ENCODE peak calls at places on chromosomes 16 and 17, in eight cellular contexts. One of them, this sample, is unnamed.

GRCh38 chr17:36120221-36120620 is 16.6 kb downstream of the CCL4 start:
- DNase-seq in SK-N-SH: no peak
- DNase-seq in A549: no peak
- DNase-seq in K562: no peak
- DNase-seq in WTC11: no peak
- DNase-seq in HepG2: no peak
- DNase-seq in H1: no peak
- DNase-seq in HCT116: no peak
- DNase-seq in this sample: no peak

GRCh38 chr17:80921159-80921558 is 70.5 kb upstream of the CHMP6 start:
- DNase-seq in SK-N-SH: no peak
- DNase-seq in A549: no peak
- DNase-seq in K562: no peak
- DNase-seq in WTC11: no peak
- DNase-seq in HepG2: no peak
- DNase-seq in H1: no peak
- DNase-seq in HCT116: no peak
- DNase-seq in this sample: no peak

GRCh38 chr17:58373003-58373402 is 21.0 kb upstream of the SUPT4H1 start:
- DNase-seq in SK-N-SH: no peak
- DNase-seq in A549: no peak
- DNase-seq in K562: no peak
- DNase-seq in WTC11: no peak
- DNase-seq in HepG2: no peak
- DNase-seq in H1: no peak
- DNase-seq in HCT116: no peak
- DNase-seq in this sample: no peak

GRCh38 chr17:1474402-1475189 is 17.9 kb downstream of the MYO1C start:
- DNase-seq in SK-N-SH: no peak
- DNase-seq in A549: no peak
- DNase-seq in K562: no peak
- DNase-seq in WTC11: no peak
- DNase-seq in HepG2: no peak
- DNase-seq in H1: no peak
- DNase-seq in HCT116: no peak
- DNase-seq in this sample: no peak

GRCh38 chr17:75614006-75614405 is 19.2 kb upstream of the SMIM5 start:
- DNase-seq in SK-N-SH: peak; percentile 78
- DNase-seq in A549: peak; percentile 44
- DNase-seq in K562: peak; percentile 71
- DNase-seq in WTC11: peak; percentile 65
- DNase-seq in HepG2: no peak
- DNase-seq in H1: no peak
- DNase-seq in HCT116: no peak
- DNase-seq in this sample: no peak

GRCh38 chr16:21166561-21166961 is 8.1 kb downstream of the LDAF1 start:
- DNase-seq in SK-N-SH: no peak
- DNase-seq in A549: no peak
- DNase-seq in K562: no peak
- DNase-seq in WTC11: no peak
- DNase-seq in HepG2: no peak
- DNase-seq in H1: no peak
- DNase-seq in HCT116: no peak
- DNase-seq in this sample: peak; percentile 27

GRCh38 chr16:54286330-54287017 is at the start of gene IRX3:
- DNase-seq in SK-N-SH: peak; percentile 95
- DNase-seq in A549: peak; percentile 87
- DNase-seq in K562: no peak
- DNase-seq in WTC11: peak; percentile 88
- DNase-seq in HepG2: peak; percentile 91
- DNase-seq in H1: peak; percentile 66
- DNase-seq in HCT116: peak; percentile 66
- DNase-seq in this sample: peak; percentile 99

GRCh38 chr17:27562777-27563455 is 68.1 kb upstream of the LGALS9 start:
- DNase-seq in SK-N-SH: no peak
- DNase-seq in A549: peak; percentile 48
- DNase-seq in K562: no peak
- DNase-seq in WTC11: no peak
- DNase-seq in HepG2: no peak
- DNase-seq in H1: no peak
- DNase-seq in HCT116: no peak
- DNase-seq in this sample: no peak

GRCh38 chr16:87836346-87836843 is 32.9 kb downstream of the SLC7A5 start:
- DNase-seq in SK-N-SH: no peak
- DNase-seq in A549: no peak
- DNase-seq in K562: no peak
- DNase-seq in WTC11: no peak
- DNase-seq in HepG2: no peak
- DNase-seq in H1: no peak
- DNase-seq in HCT116: no peak
- DNase-seq in this sample: no peak

GRCh38 chr16:81029930-81030604 is 5.6 kb upstream of the ATMIN start:
- DNase-seq in SK-N-SH: no peak
- DNase-seq in A549: no peak
- DNase-seq in K562: no peak
- DNase-seq in WTC11: no peak
- DNase-seq in HepG2: no peak
- DNase-seq in H1: no peak
- DNase-seq in HCT116: no peak
- DNase-seq in this sample: no peak

GRCh38 chr16:19138601-19139000 is 24.8 kb downstream of the ITPRIPL2 start:
- DNase-seq in SK-N-SH: peak; percentile 58
- DNase-seq in A549: peak; percentile 84
- DNase-seq in K562: no peak
- DNase-seq in WTC11: no peak
- DNase-seq in HepG2: no peak
- DNase-seq in H1: no peak
- DNase-seq in HCT116: no peak
- DNase-seq in this sample: no peak

GRCh38 chr17:42971589-42971988 is 7.3 kb upstream of the AARSD1 start:
- DNase-seq in SK-N-SH: no peak
- DNase-seq in A549: no peak
- DNase-seq in K562: no peak
- DNase-seq in WTC11: no peak
- DNase-seq in HepG2: no peak
- DNase-seq in H1: no peak
- DNase-seq in HCT116: no peak
- DNase-seq in this sample: no peak

GRCh38 chr17:43599835-43600234 is 53.7 kb upstream of the ETV4 start:
- DNase-seq in SK-N-SH: no peak
- DNase-seq in A549: peak; percentile 52
- DNase-seq in K562: no peak
- DNase-seq in WTC11: no peak
- DNase-seq in HepG2: no peak
- DNase-seq in H1: no peak
- DNase-seq in HCT116: no peak
- DNase-seq in this sample: peak; percentile 45

GRCh38 chr17:1229354-1229890 is 40.8 kb upstream of the BHLHA9 start:
- DNase-seq in SK-N-SH: peak; percentile 75
- DNase-seq in A549: no peak
- DNase-seq in K562: peak; percentile 53
- DNase-seq in WTC11: peak; percentile 31
- DNase-seq in HepG2: no peak
- DNase-seq in H1: no peak
- DNase-seq in HCT116: no peak
- DNase-seq in this sample: peak; percentile 89

GRCh38 chr16:64711026-64711425 is 410.8 kb downstream of the CDH11 start:
- DNase-seq in SK-N-SH: no peak
- DNase-seq in A549: no peak
- DNase-seq in K562: no peak
- DNase-seq in WTC11: no peak
- DNase-seq in HepG2: no peak
- DNase-seq in H1: no peak
- DNase-seq in HCT116: no peak
- DNase-seq in this sample: no peak

GRCh38 chr16:68367034-68367433 is 56.2 kb downstream of the PRMT7 start:
- DNase-seq in SK-N-SH: peak; percentile 74
- DNase-seq in A549: peak; percentile 52
- DNase-seq in K562: peak; percentile 68
- DNase-seq in WTC11: peak; percentile 75
- DNase-seq in HepG2: peak; percentile 53
- DNase-seq in H1: no peak
- DNase-seq in HCT116: peak; percentile 16
- DNase-seq in this sample: peak; percentile 87

DNA sequence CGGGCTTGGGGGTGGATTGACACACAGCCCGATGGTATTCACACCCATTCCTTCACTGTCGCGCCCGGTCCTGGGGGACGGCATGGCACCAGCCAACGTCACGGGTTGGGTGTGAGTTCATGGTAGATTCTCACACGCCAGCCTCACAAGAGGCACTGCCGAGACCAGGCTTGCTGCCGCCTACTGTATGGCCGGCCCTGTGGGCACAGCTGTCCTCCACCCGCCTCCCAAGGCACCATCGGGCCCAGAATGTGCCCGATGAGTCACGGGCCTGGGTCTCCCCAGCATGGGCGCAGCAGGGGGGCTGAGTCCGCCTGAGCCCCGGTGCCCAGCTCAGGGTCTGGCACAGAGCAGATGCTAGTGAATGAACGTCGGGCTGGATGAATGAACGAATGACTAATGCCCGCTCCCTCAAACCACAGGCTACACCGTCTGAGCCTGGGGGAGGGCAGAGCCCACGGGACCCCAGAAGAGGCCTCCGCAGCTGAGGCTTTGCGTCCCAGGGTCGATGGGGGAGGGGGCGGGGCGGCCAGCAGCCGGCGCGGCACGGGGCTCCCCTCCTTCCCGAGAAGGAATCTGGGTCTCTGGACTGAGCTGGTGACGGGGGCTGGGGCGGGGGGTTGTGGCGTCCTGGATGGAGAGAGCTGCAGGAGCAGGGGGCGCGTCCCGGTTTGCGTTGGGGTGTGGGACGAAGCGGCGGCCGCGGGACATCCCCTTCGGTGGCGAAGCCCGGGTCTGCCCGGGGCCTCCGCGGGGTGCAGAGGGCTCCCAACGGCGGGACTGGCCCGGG is 829 bp downstream of the PITPNM3 start:
- DNase-seq in SK-N-SH: peak; percentile 60
- DNase-seq in A549: no peak
- DNase-seq in K562: no peak
- DNase-seq in WTC11: peak; percentile 71
- DNase-seq in HepG2: no peak
- DNase-seq in H1: no peak
- DNase-seq in HCT116: no peak
- DNase-seq in this sample: peak; percentile 43
- TF ChIP-seq MAX in SK-N-SH: no peak
- TF ChIP-seq MAX in A549: no peak
- TF ChIP-seq MAX in K562: no peak
- TF ChIP-seq MAX in WTC11: peak; percentile 22
- TF ChIP-seq MAX in HepG2: no peak
- TF ChIP-seq MAX in H1: peak; percentile 8
- TF ChIP-seq MAX in HCT116: no peak
- TF ChIP-seq MAX in this sample: no peak

GRCh38 chr16:4098496-4098895 is 17.7 kb downstream of the ADCY9 start:
- DNase-seq in SK-N-SH: no peak
- DNase-seq in A549: peak; percentile 67
- DNase-seq in K562: no peak
- DNase-seq in WTC11: no peak
- DNase-seq in HepG2: no peak
- DNase-seq in H1: no peak
- DNase-seq in HCT116: no peak
- DNase-seq in this sample: no peak

GRCh38 chr16:4103741-4104140 is 12.5 kb downstream of the ADCY9 start:
- DNase-seq in SK-N-SH: no peak
- DNase-seq in A549: no peak
- DNase-seq in K562: no peak
- DNase-seq in WTC11: no peak
- DNase-seq in HepG2: no peak
- DNase-seq in H1: no peak
- DNase-seq in HCT116: no peak
- DNase-seq in this sample: no peak

GRCh38 chr16:4105848-4106247 is 10.4 kb downstream of the ADCY9 start:
- DNase-seq in SK-N-SH: no peak
- DNase-seq in A549: no peak
- DNase-seq in K562: no peak
- DNase-seq in WTC11: no peak
- DNase-seq in HepG2: no peak
- DNase-seq in H1: no peak
- DNase-seq in HCT116: no peak
- DNase-seq in this sample: no peak

GRCh38 chr16:4097826-4098240 is 18.4 kb downstream of the ADCY9 start:
- DNase-seq in SK-N-SH: no peak
- DNase-seq in A549: peak; percentile 89
- DNase-seq in K562: no peak
- DNase-seq in WTC11: no peak
- DNase-seq in HepG2: no peak
- DNase-seq in H1: no peak
- DNase-seq in HCT116: no peak
- DNase-seq in this sample: no peak

GRCh38 chr16:4101421-4102275 is 14.6 kb downstream of the ADCY9 start:
- DNase-seq in SK-N-SH: no peak
- DNase-seq in A549: no peak
- DNase-seq in K562: no peak
- DNase-seq in WTC11: no peak
- DNase-seq in HepG2: no peak
- DNase-seq in H1: no peak
- DNase-seq in HCT116: no peak
- DNase-seq in this sample: no peak
- TF ChIP-seq MAX in SK-N-SH: no peak
- TF ChIP-seq MAX in A549: no peak
- TF ChIP-seq MAX in K562: no peak
- TF ChIP-seq MAX in WTC11: no peak
- TF ChIP-seq MAX in HepG2: no peak
- TF ChIP-seq MAX in H1: no peak
- TF ChIP-seq MAX in HCT116: no peak
- TF ChIP-seq MAX in this sample: no peak

DNA sequence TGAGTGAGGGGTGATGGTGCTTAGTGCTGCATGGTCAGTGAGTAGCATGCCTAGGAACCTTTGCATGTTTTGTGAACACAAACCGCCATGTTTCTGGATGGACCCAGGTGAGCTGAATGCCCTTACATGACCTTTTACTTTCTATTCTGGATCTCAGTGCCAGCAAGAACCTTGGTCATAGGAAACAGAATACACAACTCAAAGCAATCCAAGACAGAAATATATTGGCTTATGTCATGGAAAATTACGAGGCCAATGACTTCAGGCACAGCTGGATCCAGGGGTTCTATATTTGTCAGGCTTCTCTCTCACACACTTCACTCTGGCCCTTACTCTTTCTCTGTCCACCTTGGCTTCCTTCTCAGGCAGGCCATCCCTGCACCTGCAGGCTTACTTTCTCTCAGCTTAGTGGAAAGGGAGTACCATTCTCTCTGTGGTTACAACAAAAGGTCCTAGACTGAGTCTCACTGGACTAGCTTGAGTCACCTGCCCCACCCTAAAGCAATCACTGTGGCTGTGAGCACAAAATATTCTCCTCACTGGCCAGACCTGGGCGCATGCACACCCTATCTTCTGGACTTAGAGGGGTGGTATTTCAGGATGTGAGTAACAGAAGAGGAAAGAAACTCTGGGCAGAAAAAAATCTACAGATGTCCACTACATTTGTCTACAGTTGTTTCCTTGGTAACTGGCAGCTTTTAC is 20.4 kb upstream of the CPNE2 start:
- DNase-seq in SK-N-SH: no peak
- DNase-seq in A549: peak; percentile 44
- DNase-seq in K562: no peak
- DNase-seq in WTC11: no peak
- DNase-seq in HepG2: no peak
- DNase-seq in H1: no peak
- DNase-seq in HCT116: peak; percentile 26
- DNase-seq in this sample: no peak
- TF ChIP-seq MAX in SK-N-SH: no peak
- TF ChIP-seq MAX in A549: no peak
- TF ChIP-seq MAX in K562: no peak
- TF ChIP-seq MAX in WTC11: no peak
- TF ChIP-seq MAX in HepG2: no peak
- TF ChIP-seq MAX in H1: no peak
- TF ChIP-seq MAX in HCT116: no peak
- TF ChIP-seq MAX in this sample: no peak

GRCh38 chr16:23527961-23528634 is 17.8 kb upstream of the GGA2 start:
- DNase-seq in SK-N-SH: no peak
- DNase-seq in A549: peak; percentile 22
- DNase-seq in K562: no peak
- DNase-seq in WTC11: no peak
- DNase-seq in HepG2: peak; percentile 67
- DNase-seq in H1: no peak
- DNase-seq in HCT116: no peak
- DNase-seq in this sample: no peak
- TF ChIP-seq MAX in SK-N-SH: no peak
- TF ChIP-seq MAX in A549: no peak
- TF ChIP-seq MAX in K562: no peak
- TF ChIP-seq MAX in WTC11: no peak
- TF ChIP-seq MAX in HepG2: no peak
- TF ChIP-seq MAX in H1: no peak
- TF ChIP-seq MAX in HCT116: no peak
- TF ChIP-seq MAX in this sample: no peak

This sample was measured in NB4.